ENCODE peak calls at places on chromosomes 12 and 14, in four cellular contexts. One of them, this sample, is unnamed.
A peak's percentile ranks its signal among the peaks of the same experiment; 100 is the strongest.

GRCh38 chr14:52283099-52283498 is 15.6 kb downstream of the PTGDR start:
- DNase-seq in body of pancreas: no peak
- DNase-seq in lung: no peak
- DNase-seq in kidney: no peak
- DNase-seq in this sample: no peak

GRCh38 chr12:113159937-113160336 is 10.4 kb downstream of the CFAP73 start:
- DNase-seq in body of pancreas: no peak
- DNase-seq in lung: no peak
- DNase-seq in kidney: no peak
- DNase-seq in this sample: no peak

GRCh38 chr14:63564318-63564717 is 21.1 kb upstream of the PPP2R5E start:
- DNase-seq in body of pancreas: no peak
- DNase-seq in lung: no peak
- DNase-seq in kidney: no peak
- DNase-seq in this sample: peak; percentile 5

GRCh38 chr12:9588749-9589148 is 19.0 kb downstream of the KLRB1 start:
- DNase-seq in body of pancreas: no peak
- DNase-seq in lung: no peak
- DNase-seq in kidney: no peak
- DNase-seq in this sample: no peak

GRCh38 chr14:105632010-105632409 is 105.6 kb downstream of the TMEM121 start:
- DNase-seq in body of pancreas: no peak
- DNase-seq in lung: no peak
- DNase-seq in kidney: no peak
- DNase-seq in this sample: no peak

GRCh38 chr14:31955941-31956579 is 121.0 kb upstream of the ARHGAP5 start:
- DNase-seq in body of pancreas: no peak
- DNase-seq in lung: no peak
- DNase-seq in kidney: no peak
- DNase-seq in this sample: no peak

GRCh38 chr12:92718483-92718985 is 15.7 kb downstream of the PLEKHG7 start:
- DNase-seq in body of pancreas: no peak
- DNase-seq in lung: no peak
- DNase-seq in kidney: no peak
- DNase-seq in this sample: no peak

GRCh38 chr12:9673404-9674225 is 4.1 kb downstream of the CLEC2D start:
- DNase-seq in body of pancreas: peak; percentile 39
- DNase-seq in lung: peak; percentile 56
- DNase-seq in kidney: peak; percentile 74
- DNase-seq in this sample: no peak

GRCh38 chr14:105562713-105563346 is 36.4 kb downstream of the TMEM121 start:
- DNase-seq in body of pancreas: no peak
- DNase-seq in lung: no peak
- DNase-seq in kidney: no peak
- DNase-seq in this sample: no peak

GRCh38 chr12:88108021-88108420 is 33.9 kb downstream of the CEP290 start:
- DNase-seq in body of pancreas: no peak
- DNase-seq in lung: no peak
- DNase-seq in kidney: no peak
- DNase-seq in this sample: no peak

GRCh38 chr12:68432622-68433021 is 100.5 kb upstream of the MDM1 start:
- DNase-seq in body of pancreas: no peak
- DNase-seq in lung: no peak
- DNase-seq in kidney: no peak
- DNase-seq in this sample: no peak

GRCh38 chr12:131114942-131115584 is 161.4 kb downstream of the ADGRD1 start:
- DNase-seq in body of pancreas: no peak
- DNase-seq in lung: no peak
- DNase-seq in kidney: peak; percentile 57
- DNase-seq in this sample: peak; percentile 41

GRCh38 chr12:94972795-94973194 is 30.7 kb downstream of the NDUFA12 start:
- DNase-seq in body of pancreas: no peak
- DNase-seq in lung: no peak
- DNase-seq in kidney: no peak
- DNase-seq in this sample: no peak

GRCh38 chr12:21921436-21921835 is 19.8 kb downstream of the ABCC9 start:
- DNase-seq in body of pancreas: no peak
- DNase-seq in lung: no peak
- DNase-seq in kidney: no peak
- DNase-seq in this sample: no peak

GRCh38 chr12:29750131-29750927 is 33.4 kb downstream of the TMTC1 start:
- DNase-seq in body of pancreas: no peak
- DNase-seq in lung: no peak
- DNase-seq in kidney: no peak
- DNase-seq in this sample: no peak

GRCh38 chr12:123733243-123733642 is 21.1 kb downstream of the ATP6V0A2 start:
- DNase-seq in body of pancreas: no peak
- DNase-seq in lung: no peak
- DNase-seq in kidney: no peak
- DNase-seq in this sample: no peak

GRCh38 chr14:30914812-30915211 is 40.5 kb downstream of the COCH start:
- DNase-seq in body of pancreas: no peak
- DNase-seq in lung: no peak
- DNase-seq in kidney: no peak
- DNase-seq in this sample: no peak

GRCh38 chr14:93490001-93490400 is 59.3 kb downstream of the UNC79 start:
- DNase-seq in body of pancreas: no peak
- DNase-seq in lung: no peak
- DNase-seq in kidney: no peak
- DNase-seq in this sample: no peak

GRCh38 chr12:121030576-121031212 is 8.4 kb downstream of the OASL start:
- DNase-seq in body of pancreas: no peak
- DNase-seq in lung: no peak
- DNase-seq in kidney: no peak
- DNase-seq in this sample: no peak

GRCh38 chr12:1184402-1184801 is 193.4 kb downstream of the ERC1 start:
- DNase-seq in body of pancreas: no peak
- DNase-seq in lung: no peak
- DNase-seq in kidney: no peak
- DNase-seq in this sample: no peak

GRCh38 chr12:1890810-1891209 is 27.6 kb downstream of the CACNA2D4 start:
- DNase-seq in body of pancreas: no peak
- DNase-seq in lung: no peak
- DNase-seq in kidney: no peak
- DNase-seq in this sample: no peak

GRCh38 chr12:130137141-130138018 is 24.9 kb upstream of the FZD10 start:
- DNase-seq in body of pancreas: no peak
- DNase-seq in lung: no peak
- DNase-seq in kidney: no peak
- DNase-seq in this sample: no peak

GRCh38 chr12:9757433-9758025 is 3.2 kb downstream of the CD69 start:
- DNase-seq in body of pancreas: no peak
- DNase-seq in lung: no peak
- DNase-seq in kidney: no peak
- DNase-seq in this sample: no peak

GRCh38 chr12:58346032-58346632 is 404.8 kb downstream of the ATP23 start:
- DNase-seq in body of pancreas: no peak
- DNase-seq in lung: no peak
- DNase-seq in kidney: no peak
- DNase-seq in this sample: no peak

GRCh38 chr14:99415496-99416281 is 65.0 kb downstream of the SETD3 start:
- DNase-seq in body of pancreas: peak; percentile 65
- DNase-seq in lung: peak; percentile 68
- DNase-seq in kidney: no peak
- DNase-seq in this sample: no peak

GRCh38 chr12:106301611-106302321 is 767 bp upstream of the TCP11L2 start:
- DNase-seq in body of pancreas: peak; percentile 86
- DNase-seq in lung: peak; percentile 84
- DNase-seq in kidney: peak; percentile 89
- DNase-seq in this sample: peak; percentile 44

GRCh38 chr12:124761876-124762275 is 101.8 kb downstream of the SCARB1 start:
- DNase-seq in body of pancreas: no peak
- DNase-seq in lung: no peak
- DNase-seq in kidney: no peak
- DNase-seq in this sample: no peak

GRCh38 chr14:96623676-96624484 is 121.7 kb downstream of the PAPOLA start:
- DNase-seq in body of pancreas: no peak
- DNase-seq in lung: no peak
- DNase-seq in kidney: peak; percentile 46
- DNase-seq in this sample: no peak

GRCh38 chr12:51907864-51908425 is 641 bp downstream of the ACVRL1 start:
- DNase-seq in body of pancreas: no peak
- DNase-seq in lung: no peak
- DNase-seq in kidney: peak; percentile 39
- DNase-seq in this sample: no peak

GRCh38 chr12:6420364-6420763 is 24.4 kb upstream of the CD27 start:
- DNase-seq in body of pancreas: no peak
- DNase-seq in lung: no peak
- DNase-seq in kidney: no peak
- DNase-seq in this sample: no peak

GRCh38 chr14:73718742-73719251 is 4.6 kb upstream of the PNMA1 start:
- DNase-seq in body of pancreas: no peak
- DNase-seq in lung: no peak
- DNase-seq in kidney: peak; percentile 79
- DNase-seq in this sample: no peak

GRCh38 chr12:68223067-68223747 is 2.4 kb downstream of the IL26 start:
- DNase-seq in body of pancreas: peak; percentile 89
- DNase-seq in lung: peak; percentile 76
- DNase-seq in kidney: peak; percentile 80
- DNase-seq in this sample: peak; percentile 74

GRCh38 chr12:122867701-122868461 is 28.0 kb downstream of the VPS37B start:
- DNase-seq in body of pancreas: peak; percentile 96
- DNase-seq in lung: no peak
- DNase-seq in kidney: peak; percentile 88
- DNase-seq in this sample: no peak

GRCh38 chr12:5861426-5861825 is 83.6 kb downstream of the ANO2 start:
- DNase-seq in body of pancreas: no peak
- DNase-seq in lung: no peak
- DNase-seq in kidney: no peak
- DNase-seq in this sample: no peak

DNA sequence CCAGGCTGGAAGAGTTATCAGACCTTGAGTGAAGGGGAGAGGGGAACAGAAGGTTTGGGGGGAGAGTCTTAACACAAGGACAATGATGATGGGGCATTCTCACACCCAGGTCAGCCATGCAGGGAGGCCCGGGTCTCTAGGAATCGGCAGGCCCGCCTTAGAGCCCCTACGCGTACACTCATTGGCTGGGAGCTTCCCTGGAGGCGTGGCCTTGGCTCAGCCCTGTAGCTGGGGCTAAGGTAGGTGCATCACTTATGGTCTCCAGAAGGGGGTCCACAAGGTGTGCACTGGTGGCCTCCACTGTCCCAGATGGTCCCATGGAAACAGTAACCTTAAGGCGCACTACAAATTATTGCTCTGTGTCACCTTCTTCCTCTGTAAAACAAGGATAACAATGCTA is 660.1 kb downstream of the MED13L start:
- DNase-seq in body of pancreas: no peak
- DNase-seq in lung: no peak
- DNase-seq in kidney: no peak
- DNase-seq in this sample: no peak
- TF ChIP-seq CTCF in body of pancreas: no peak
- TF ChIP-seq CTCF in lung: no peak
- TF ChIP-seq CTCF in kidney: no peak
- TF ChIP-seq CTCF in this sample: no peak

GRCh38 chr14:56378046-56378445 is 201.6 kb upstream of the TMEM260 start:
- DNase-seq in body of pancreas: no peak
- DNase-seq in lung: no peak
- DNase-seq in kidney: no peak
- DNase-seq in this sample: no peak
- H3K4me3 ChIP-seq in body of pancreas: no peak overlapping the region
- H3K4me3 ChIP-seq in lung: no peak overlapping the region
- H3K4me3 ChIP-seq in kidney: no peak overlapping the region
- H3K4me3 ChIP-seq in this sample: no peak overlapping the region

DNA sequence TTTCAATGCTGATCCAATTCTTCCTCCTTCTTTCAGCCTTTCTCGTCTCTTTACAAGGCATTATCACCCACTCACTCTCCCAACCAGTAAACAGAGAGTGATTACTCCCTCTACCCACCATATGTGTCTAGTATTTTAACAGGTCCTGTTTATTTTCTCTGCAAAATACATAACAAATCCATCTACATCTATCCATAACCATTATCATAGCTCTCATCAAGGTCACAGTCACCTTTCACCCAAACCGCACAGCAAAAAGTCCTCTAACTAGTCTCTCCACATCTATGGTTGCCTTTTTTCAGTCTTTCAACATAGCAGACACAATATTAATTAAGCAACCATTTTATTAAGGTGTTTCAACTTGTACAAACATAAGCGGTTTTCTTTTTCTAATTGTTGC is 21.9 kb upstream of the RERG start:
- DNase-seq in body of pancreas: no peak
- DNase-seq in lung: no peak
- DNase-seq in kidney: no peak
- DNase-seq in this sample: no peak
- H3K4me1 ChIP-seq in body of pancreas: no peaks in the 10 kb centered on the region
- H3K4me1 ChIP-seq in lung: no peaks in the 10 kb centered on the region
- H3K4me1 ChIP-seq in kidney: no peaks in the 10 kb centered on the region
- H3K4me1 ChIP-seq in this sample: no peaks in the 10 kb centered on the region

GRCh38 chr12:117861691-117862090 is 107.1 kb downstream of the KSR2 start:
- DNase-seq in body of pancreas: no peak
- DNase-seq in lung: no peak
- DNase-seq in kidney: no peak
- DNase-seq in this sample: no peak
- TF ChIP-seq CTCF in body of pancreas: no peak
- TF ChIP-seq CTCF in lung: no peak
- TF ChIP-seq CTCF in kidney: no peak
- TF ChIP-seq CTCF in this sample: no peak

GRCh38 chr12:15336772-15337553 is 14.7 kb downstream of the PTPRO start:
- DNase-seq in body of pancreas: no peak
- DNase-seq in lung: no peak
- DNase-seq in kidney: no peak
- DNase-seq in this sample: no peak
- H3K4me3 ChIP-seq in body of pancreas: no peak overlapping the region
- H3K4me3 ChIP-seq in lung: no peak overlapping the region
- H3K4me3 ChIP-seq in kidney: no peak overlapping the region
- H3K4me3 ChIP-seq in this sample: no peak overlapping the region

DNA sequence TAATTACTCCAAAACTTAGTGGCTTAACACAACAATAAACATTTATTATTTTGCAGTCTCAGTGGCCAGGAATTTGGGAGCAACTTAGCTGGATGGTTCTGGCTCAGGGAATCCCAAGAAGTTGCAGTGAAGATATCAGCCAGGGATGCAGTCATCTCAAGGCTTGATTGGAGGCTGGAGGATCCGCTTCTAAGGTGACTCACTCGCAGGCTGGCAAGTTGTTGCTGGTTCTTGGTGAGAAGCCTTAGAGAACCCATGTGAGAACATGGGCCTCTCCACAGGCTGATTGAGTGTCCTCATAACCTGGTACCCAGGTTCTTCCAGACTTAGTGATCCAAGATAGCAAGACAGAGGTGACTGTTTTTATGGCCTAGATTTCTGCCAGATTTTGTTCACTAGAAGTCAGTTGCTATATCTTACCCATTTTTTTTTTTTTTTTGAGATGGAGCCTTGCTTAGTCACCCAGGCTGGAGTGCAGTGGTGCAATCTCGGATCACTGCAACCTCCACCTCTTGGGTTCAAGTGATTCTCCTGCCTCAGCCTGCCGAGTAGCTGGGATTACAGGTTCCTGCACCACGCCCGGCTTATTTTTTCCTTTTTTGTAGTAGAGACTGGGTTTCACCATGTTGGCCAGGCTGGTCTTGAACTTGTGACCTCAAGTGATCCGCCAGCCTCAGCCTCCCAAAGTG is 32.5 kb downstream of the BRMS1L start:
- DNase-seq in body of pancreas: no peak
- DNase-seq in lung: no peak
- DNase-seq in kidney: no peak
- DNase-seq in this sample: no peak
- H3K4me1 ChIP-seq in body of pancreas: no peaks in the 10 kb centered on the region
- H3K4me1 ChIP-seq in lung: peaks cover 1% of the 10 kb centered on the region
- H3K4me1 ChIP-seq in kidney: no peaks in the 10 kb centered on the region
- H3K4me1 ChIP-seq in this sample: no peaks in the 10 kb centered on the region

GRCh38 chr14:22552001-22552826 is 36.8 kb downstream of the DAD1 start:
- DNase-seq in body of pancreas: no peak
- DNase-seq in lung: no peak
- DNase-seq in kidney: no peak
- DNase-seq in this sample: no peak
- TF ChIP-seq CTCF in body of pancreas: no peak
- TF ChIP-seq CTCF in lung: no peak
- TF ChIP-seq CTCF in kidney: no peak
- TF ChIP-seq CTCF in this sample: no peak

This sample was measured in tibial nerve.